ENCODE peak calls at places on chromosomes 13 and 19, in six cellular contexts. One of them, this sample, is unnamed.

GRCh38 chr19:42450314-42450934 is 7.7 kb upstream of the CXCL17 start:
- DNase-seq in astrocyte of the hippocampus: peak
- DNase-seq in tibial nerve: peak
- DNase-seq in activated B cell treated with CpG ODN at 0.5 μM for 24 hours: peak
- DNase-seq in RCC 7860: peak
- DNase-seq in activated CD4-positive, alpha-beta T cell treated with anti-CD3 and anti-CD28 coated beads, Interleukin-2, amount 10 ng/mL, durations not matched to agents 7 days and 5 days: peak
- DNase-seq in this sample: peak

GRCh38 chr13:43663474-43664090 is 123.2 kb downstream of the ENOX1 start:
- DNase-seq in RCC 7860: no peak
- DNase-seq in tibial nerve: no peak
- DNase-seq in activated B cell treated with CpG ODN at 0.5 μM for 24 hours: no peak
- DNase-seq in astrocyte of the hippocampus: peak
- DNase-seq in activated CD4-positive, alpha-beta T cell treated with anti-CD3 and anti-CD28 coated beads, Interleukin-2, amount 10 ng/mL, durations not matched to agents 7 days and 5 days: no peak
- DNase-seq in this sample: no peak

GRCh38 chr13:110683203-110683883 is 22.6 kb downstream of the CARS2 start:
- DNase-seq in astrocyte of the hippocampus: peak
- DNase-seq in tibial nerve: no peak
- DNase-seq in activated B cell treated with CpG ODN at 0.5 μM for 24 hours: no peak
- DNase-seq in activated CD4-positive, alpha-beta T cell treated with anti-CD3 and anti-CD28 coated beads, Interleukin-2, amount 10 ng/mL, durations not matched to agents 7 days and 5 days: peak
- DNase-seq in RCC 7860: no peak
- DNase-seq in this sample: no peak

GRCh38 chr13:26663801-26664200 is 96.8 kb downstream of the GPR12 start:
- DNase-seq in RCC 7860: no peak
- DNase-seq in astrocyte of the hippocampus: no peak
- DNase-seq in activated CD4-positive, alpha-beta T cell treated with anti-CD3 and anti-CD28 coated beads, Interleukin-2, amount 10 ng/mL, durations not matched to agents 7 days and 5 days: no peak
- DNase-seq in tibial nerve: no peak
- DNase-seq in activated B cell treated with CpG ODN at 0.5 μM for 24 hours: no peak
- DNase-seq in this sample: no peak

GRCh38 chr19:49142866-49143335 is 12.3 kb downstream of the HRC start:
- DNase-seq in activated CD4-positive, alpha-beta T cell treated with anti-CD3 and anti-CD28 coated beads, Interleukin-2, amount 10 ng/mL, durations not matched to agents 7 days and 5 days: peak
- DNase-seq in tibial nerve: no peak
- DNase-seq in RCC 7860: peak
- DNase-seq in astrocyte of the hippocampus: peak
- DNase-seq in activated B cell treated with CpG ODN at 0.5 μM for 24 hours: no peak
- DNase-seq in this sample: peak

GRCh38 chr19:11203194-11204075 is 6.1 kb upstream of the KANK2 start:
- DNase-seq in RCC 7860: peak
- DNase-seq in astrocyte of the hippocampus: peak
- DNase-seq in activated B cell treated with CpG ODN at 0.5 μM for 24 hours: peak
- DNase-seq in tibial nerve: peak
- DNase-seq in activated CD4-positive, alpha-beta T cell treated with anti-CD3 and anti-CD28 coated beads, Interleukin-2, amount 10 ng/mL, durations not matched to agents 7 days and 5 days: peak
- DNase-seq in this sample: peak

GRCh38 chr19:51916167-51916566 is 11.1 kb upstream of the ZNF613 start:
- DNase-seq in tibial nerve: no peak
- DNase-seq in activated CD4-positive, alpha-beta T cell treated with anti-CD3 and anti-CD28 coated beads, Interleukin-2, amount 10 ng/mL, durations not matched to agents 7 days and 5 days: no peak
- DNase-seq in RCC 7860: no peak
- DNase-seq in activated B cell treated with CpG ODN at 0.5 μM for 24 hours: no peak
- DNase-seq in astrocyte of the hippocampus: no peak
- DNase-seq in this sample: no peak

GRCh38 chr19:5539431-5539833 is 28.3 kb downstream of the TINCR start:
- DNase-seq in RCC 7860: no peak
- DNase-seq in astrocyte of the hippocampus: peak
- DNase-seq in activated CD4-positive, alpha-beta T cell treated with anti-CD3 and anti-CD28 coated beads, Interleukin-2, amount 10 ng/mL, durations not matched to agents 7 days and 5 days: no peak
- DNase-seq in activated B cell treated with CpG ODN at 0.5 μM for 24 hours: no peak
- DNase-seq in tibial nerve: no peak
- DNase-seq in this sample: no peak

GRCh38 chr19:609001-609340 is 19.3 kb downstream of the HCN2 start:
- DNase-seq in activated CD4-positive, alpha-beta T cell treated with anti-CD3 and anti-CD28 coated beads, Interleukin-2, amount 10 ng/mL, durations not matched to agents 7 days and 5 days: no peak
- DNase-seq in tibial nerve: no peak
- DNase-seq in activated B cell treated with CpG ODN at 0.5 μM for 24 hours: no peak
- DNase-seq in astrocyte of the hippocampus: peak
- DNase-seq in RCC 7860: peak
- DNase-seq in this sample: no peak

GRCh38 chr13:112444001-112444311 is 67.8 kb downstream of the SPACA7 start:
- DNase-seq in tibial nerve: no peak
- DNase-seq in astrocyte of the hippocampus: peak
- DNase-seq in activated CD4-positive, alpha-beta T cell treated with anti-CD3 and anti-CD28 coated beads, Interleukin-2, amount 10 ng/mL, durations not matched to agents 7 days and 5 days: peak
- DNase-seq in RCC 7860: peak
- DNase-seq in activated B cell treated with CpG ODN at 0.5 μM for 24 hours: no peak
- DNase-seq in this sample: peak

GRCh38 chr19:19911150-19911549 is 10.4 kb downstream of the ZNF93 start:
- DNase-seq in tibial nerve: no peak
- DNase-seq in activated CD4-positive, alpha-beta T cell treated with anti-CD3 and anti-CD28 coated beads, Interleukin-2, amount 10 ng/mL, durations not matched to agents 7 days and 5 days: no peak
- DNase-seq in RCC 7860: no peak
- DNase-seq in activated B cell treated with CpG ODN at 0.5 μM for 24 hours: no peak
- DNase-seq in astrocyte of the hippocampus: peak
- DNase-seq in this sample: no peak

GRCh38 chr19:474126-475078 is 13.6 kb upstream of the SHC2 start:
- DNase-seq in astrocyte of the hippocampus: no peak
- DNase-seq in activated CD4-positive, alpha-beta T cell treated with anti-CD3 and anti-CD28 coated beads, Interleukin-2, amount 10 ng/mL, durations not matched to agents 7 days and 5 days: no peak
- DNase-seq in activated B cell treated with CpG ODN at 0.5 μM for 24 hours: no peak
- DNase-seq in RCC 7860: no peak
- DNase-seq in tibial nerve: no peak
- DNase-seq in this sample: no peak

GRCh38 chr13:57569981-57570380 is 61.6 kb upstream of the PCDH17 start:
- DNase-seq in activated CD4-positive, alpha-beta T cell treated with anti-CD3 and anti-CD28 coated beads, Interleukin-2, amount 10 ng/mL, durations not matched to agents 7 days and 5 days: no peak
- DNase-seq in tibial nerve: no peak
- DNase-seq in activated B cell treated with CpG ODN at 0.5 μM for 24 hours: no peak
- DNase-seq in astrocyte of the hippocampus: peak
- DNase-seq in RCC 7860: no peak
- DNase-seq in this sample: no peak

GRCh38 chr19:1168877-1169791 is 4.9 kb downstream of the SBNO2 start:
- DNase-seq in activated B cell treated with CpG ODN at 0.5 μM for 24 hours: no peak
- DNase-seq in astrocyte of the hippocampus: peak
- DNase-seq in RCC 7860: peak
- DNase-seq in tibial nerve: no peak
- DNase-seq in activated CD4-positive, alpha-beta T cell treated with anti-CD3 and anti-CD28 coated beads, Interleukin-2, amount 10 ng/mL, durations not matched to agents 7 days and 5 days: no peak
- DNase-seq in this sample: no peak

GRCh38 chr19:11142528-11143171 is 12.9 kb downstream of the SPC24 start:
- DNase-seq in activated CD4-positive, alpha-beta T cell treated with anti-CD3 and anti-CD28 coated beads, Interleukin-2, amount 10 ng/mL, durations not matched to agents 7 days and 5 days: no peak
- DNase-seq in tibial nerve: peak
- DNase-seq in RCC 7860: peak
- DNase-seq in astrocyte of the hippocampus: peak
- DNase-seq in activated B cell treated with CpG ODN at 0.5 μM for 24 hours: no peak
- DNase-seq in this sample: peak

GRCh38 chr19:3344608-3345598 is 21.5 kb upstream of the NFIC start:
- DNase-seq in activated CD4-positive, alpha-beta T cell treated with anti-CD3 and anti-CD28 coated beads, Interleukin-2, amount 10 ng/mL, durations not matched to agents 7 days and 5 days: no peak
- DNase-seq in activated B cell treated with CpG ODN at 0.5 μM for 24 hours: no peak
- DNase-seq in tibial nerve: no peak
- DNase-seq in astrocyte of the hippocampus: no peak
- DNase-seq in RCC 7860: no peak
- DNase-seq in this sample: no peak

GRCh38 chr13:24116103-24116502 is 44.4 kb upstream of the SPATA13 start:
- DNase-seq in tibial nerve: no peak
- DNase-seq in activated B cell treated with CpG ODN at 0.5 μM for 24 hours: no peak
- DNase-seq in RCC 7860: no peak
- DNase-seq in astrocyte of the hippocampus: no peak
- DNase-seq in activated CD4-positive, alpha-beta T cell treated with anti-CD3 and anti-CD28 coated beads, Interleukin-2, amount 10 ng/mL, durations not matched to agents 7 days and 5 days: no peak
- DNase-seq in this sample: no peak

GRCh38 chr19:4597975-4598671 is 38.6 kb upstream of the SEMA6B start:
- DNase-seq in activated B cell treated with CpG ODN at 0.5 μM for 24 hours: no peak
- DNase-seq in tibial nerve: no peak
- DNase-seq in activated CD4-positive, alpha-beta T cell treated with anti-CD3 and anti-CD28 coated beads, Interleukin-2, amount 10 ng/mL, durations not matched to agents 7 days and 5 days: peak
- DNase-seq in astrocyte of the hippocampus: peak
- DNase-seq in RCC 7860: no peak
- DNase-seq in this sample: no peak

GRCh38 chr13:30346159-30346788 is 38.9 kb upstream of the KATNAL1 start:
- DNase-seq in astrocyte of the hippocampus: no peak
- DNase-seq in RCC 7860: no peak
- DNase-seq in activated CD4-positive, alpha-beta T cell treated with anti-CD3 and anti-CD28 coated beads, Interleukin-2, amount 10 ng/mL, durations not matched to agents 7 days and 5 days: peak
- DNase-seq in activated B cell treated with CpG ODN at 0.5 μM for 24 hours: no peak
- DNase-seq in tibial nerve: no peak
- DNase-seq in this sample: no peak

GRCh38 chr19:53961523-53962345 is 1.0 kb upstream of the CACNG8 start:
- DNase-seq in activated CD4-positive, alpha-beta T cell treated with anti-CD3 and anti-CD28 coated beads, Interleukin-2, amount 10 ng/mL, durations not matched to agents 7 days and 5 days: no peak
- DNase-seq in RCC 7860: no peak
- DNase-seq in astrocyte of the hippocampus: peak
- DNase-seq in tibial nerve: no peak
- DNase-seq in activated B cell treated with CpG ODN at 0.5 μM for 24 hours: no peak
- DNase-seq in this sample: no peak

GRCh38 chr13:25406377-25406776 is 34.6 kb downstream of the ATP8A2 start:
- DNase-seq in activated B cell treated with CpG ODN at 0.5 μM for 24 hours: no peak
- DNase-seq in RCC 7860: no peak
- DNase-seq in activated CD4-positive, alpha-beta T cell treated with anti-CD3 and anti-CD28 coated beads, Interleukin-2, amount 10 ng/mL, durations not matched to agents 7 days and 5 days: no peak
- DNase-seq in tibial nerve: no peak
- DNase-seq in astrocyte of the hippocampus: no peak
- DNase-seq in this sample: no peak

GRCh38 chr19:19321143-19321577 is 531 bp downstream of the MAU2 start:
- DNase-seq in astrocyte of the hippocampus: peak
- DNase-seq in RCC 7860: no peak
- DNase-seq in activated B cell treated with CpG ODN at 0.5 μM for 24 hours: no peak
- DNase-seq in activated CD4-positive, alpha-beta T cell treated with anti-CD3 and anti-CD28 coated beads, Interleukin-2, amount 10 ng/mL, durations not matched to agents 7 days and 5 days: peak
- DNase-seq in tibial nerve: no peak
- DNase-seq in this sample: no peak

GRCh38 chr13:113567681-113568080 is 16.9 kb upstream of the TFDP1 start:
- DNase-seq in activated CD4-positive, alpha-beta T cell treated with anti-CD3 and anti-CD28 coated beads, Interleukin-2, amount 10 ng/mL, durations not matched to agents 7 days and 5 days: no peak
- DNase-seq in tibial nerve: no peak
- DNase-seq in RCC 7860: no peak
- DNase-seq in astrocyte of the hippocampus: no peak
- DNase-seq in activated B cell treated with CpG ODN at 0.5 μM for 24 hours: no peak
- DNase-seq in this sample: peak

GRCh38 chr19:46211201-46211881 is 18.2 kb upstream of the IGFL1 start:
- DNase-seq in activated B cell treated with CpG ODN at 0.5 μM for 24 hours: no peak
- DNase-seq in RCC 7860: peak
- DNase-seq in activated CD4-positive, alpha-beta T cell treated with anti-CD3 and anti-CD28 coated beads, Interleukin-2, amount 10 ng/mL, durations not matched to agents 7 days and 5 days: no peak
- DNase-seq in tibial nerve: no peak
- DNase-seq in astrocyte of the hippocampus: peak
- DNase-seq in this sample: peak

GRCh38 chr19:39982883-39983282 is 11.9 kb downstream of the PSMC4 start:
- DNase-seq in astrocyte of the hippocampus: no peak
- DNase-seq in RCC 7860: no peak
- DNase-seq in tibial nerve: no peak
- DNase-seq in activated B cell treated with CpG ODN at 0.5 μM for 24 hours: no peak
- DNase-seq in activated CD4-positive, alpha-beta T cell treated with anti-CD3 and anti-CD28 coated beads, Interleukin-2, amount 10 ng/mL, durations not matched to agents 7 days and 5 days: no peak
- DNase-seq in this sample: no peak

GRCh38 chr19:11624064-11624463 is 26.8 kb downstream of the ZNF627 start:
- DNase-seq in activated B cell treated with CpG ODN at 0.5 μM for 24 hours: no peak
- DNase-seq in RCC 7860: peak
- DNase-seq in tibial nerve: no peak
- DNase-seq in activated CD4-positive, alpha-beta T cell treated with anti-CD3 and anti-CD28 coated beads, Interleukin-2, amount 10 ng/mL, durations not matched to agents 7 days and 5 days: no peak
- DNase-seq in astrocyte of the hippocampus: peak
- DNase-seq in this sample: no peak

GRCh38 chr19:51422053-51422448 is 4.6 kb upstream of the SIGLEC10 start:
- DNase-seq in tibial nerve: peak
- DNase-seq in activated B cell treated with CpG ODN at 0.5 μM for 24 hours: peak
- DNase-seq in astrocyte of the hippocampus: peak
- DNase-seq in RCC 7860: peak
- DNase-seq in activated CD4-positive, alpha-beta T cell treated with anti-CD3 and anti-CD28 coated beads, Interleukin-2, amount 10 ng/mL, durations not matched to agents 7 days and 5 days: peak
- DNase-seq in this sample: peak

GRCh38 chr13:100100115-100100879 is 11.4 kb downstream of the PCCA start:
- DNase-seq in activated CD4-positive, alpha-beta T cell treated with anti-CD3 and anti-CD28 coated beads, Interleukin-2, amount 10 ng/mL, durations not matched to agents 7 days and 5 days: no peak
- DNase-seq in RCC 7860: peak
- DNase-seq in astrocyte of the hippocampus: peak
- DNase-seq in tibial nerve: no peak
- DNase-seq in activated B cell treated with CpG ODN at 0.5 μM for 24 hours: no peak
- DNase-seq in this sample: no peak

GRCh38 chr13:34371108-34371507 is 553.2 kb downstream of the RFC3 start:
- DNase-seq in activated CD4-positive, alpha-beta T cell treated with anti-CD3 and anti-CD28 coated beads, Interleukin-2, amount 10 ng/mL, durations not matched to agents 7 days and 5 days: no peak
- DNase-seq in tibial nerve: no peak
- DNase-seq in RCC 7860: no peak
- DNase-seq in activated B cell treated with CpG ODN at 0.5 μM for 24 hours: no peak
- DNase-seq in astrocyte of the hippocampus: no peak
- DNase-seq in this sample: no peak

GRCh38 chr13:31538067-31539042 is 201.0 kb upstream of the RXFP2 start:
- DNase-seq in tibial nerve: no peak
- DNase-seq in RCC 7860: peak
- DNase-seq in activated CD4-positive, alpha-beta T cell treated with anti-CD3 and anti-CD28 coated beads, Interleukin-2, amount 10 ng/mL, durations not matched to agents 7 days and 5 days: no peak
- DNase-seq in astrocyte of the hippocampus: peak
- DNase-seq in activated B cell treated with CpG ODN at 0.5 μM for 24 hours: no peak
- DNase-seq in this sample: no peak

GRCh38 chr13:78238911-78239310 is 320.3 kb upstream of the EDNRB start:
- DNase-seq in activated B cell treated with CpG ODN at 0.5 μM for 24 hours: no peak
- DNase-seq in activated CD4-positive, alpha-beta T cell treated with anti-CD3 and anti-CD28 coated beads, Interleukin-2, amount 10 ng/mL, durations not matched to agents 7 days and 5 days: no peak
- DNase-seq in RCC 7860: no peak
- DNase-seq in tibial nerve: no peak
- DNase-seq in astrocyte of the hippocampus: no peak
- DNase-seq in this sample: no peak

GRCh38 chr19:6888967-6889366 is 1.6 kb downstream of the ADGRE1 start:
- DNase-seq in tibial nerve: no peak
- DNase-seq in activated CD4-positive, alpha-beta T cell treated with anti-CD3 and anti-CD28 coated beads, Interleukin-2, amount 10 ng/mL, durations not matched to agents 7 days and 5 days: no peak
- DNase-seq in astrocyte of the hippocampus: no peak
- DNase-seq in activated B cell treated with CpG ODN at 0.5 μM for 24 hours: no peak
- DNase-seq in RCC 7860: no peak
- DNase-seq in this sample: no peak

GRCh38 chr13:82062772-82063171 is 1721.8 kb upstream of the SPRY2 start:
- DNase-seq in astrocyte of the hippocampus: no peak
- DNase-seq in RCC 7860: no peak
- DNase-seq in activated B cell treated with CpG ODN at 0.5 μM for 24 hours: no peak
- DNase-seq in activated CD4-positive, alpha-beta T cell treated with anti-CD3 and anti-CD28 coated beads, Interleukin-2, amount 10 ng/mL, durations not matched to agents 7 days and 5 days: no peak
- DNase-seq in tibial nerve: no peak
- DNase-seq in this sample: no peak

GRCh38 chr13:90633849-90634248 is 713.6 kb upstream of the MIR17HG start:
- DNase-seq in RCC 7860: no peak
- DNase-seq in astrocyte of the hippocampus: no peak
- DNase-seq in activated B cell treated with CpG ODN at 0.5 μM for 24 hours: no peak
- DNase-seq in activated CD4-positive, alpha-beta T cell treated with anti-CD3 and anti-CD28 coated beads, Interleukin-2, amount 10 ng/mL, durations not matched to agents 7 days and 5 days: no peak
- DNase-seq in tibial nerve: no peak
- DNase-seq in this sample: no peak

GRCh38 chr19:33780746-33781145 is 15.9 kb upstream of the KCTD15 start:
- DNase-seq in RCC 7860: no peak
- DNase-seq in tibial nerve: no peak
- DNase-seq in activated B cell treated with CpG ODN at 0.5 μM for 24 hours: no peak
- DNase-seq in activated CD4-positive, alpha-beta T cell treated with anti-CD3 and anti-CD28 coated beads, Interleukin-2, amount 10 ng/mL, durations not matched to agents 7 days and 5 days: no peak
- DNase-seq in astrocyte of the hippocampus: no peak
- DNase-seq in this sample: no peak

GRCh38 chr19:39099341-39099740 is 15.2 kb downstream of the ACP7 start:
- DNase-seq in tibial nerve: no peak
- DNase-seq in activated CD4-positive, alpha-beta T cell treated with anti-CD3 and anti-CD28 coated beads, Interleukin-2, amount 10 ng/mL, durations not matched to agents 7 days and 5 days: no peak
- DNase-seq in astrocyte of the hippocampus: no peak
- DNase-seq in RCC 7860: no peak
- DNase-seq in activated B cell treated with CpG ODN at 0.5 μM for 24 hours: no peak
- DNase-seq in this sample: no peak

This sample was measured in lung.